ENCODE peak calls at places on chromosomes 7 and 10, in five cellular contexts. C is foreskin fibroblast, V is HCT116, T is cardiac muscle cell, P is hepatocyte. Q is an unnamed sample.

GRCh38 chr10:49397036-49397999 is 1.4 kb upstream of the DRGX start:
- DNase-seq in V (no peak), C (no peak), P (no peak), T (no peak), Q (no peak)

GRCh38 chr10:124998624-124999291 is 56.8 kb downstream of the ZRANB1 start:
- DNase-seq in T (no peak), V (no peak), P (no peak), C (no peak), Q (no peak)

GRCh38 chr7:98215561-98216495 is 4.6 kb downstream of the BHLHA15 start:
- DNase-seq in V (no peak), C (no peak), T (no peak), P (peak), Q (no peak)

GRCh38 chr7:19107392-19108147 is 9.9 kb downstream of the TWIST1 start:
- DNase-seq in T (peak), C (peak), P (peak), V (no peak), Q (no peak)

GRCh38 chr7:79664884-79665676 is 211.6 kb upstream of the MAGI2 start:
- DNase-seq in T (no peak), V (no peak), C (no peak), P (no peak), Q (no peak)

GRCh38 chr7:45599851-45600706 is 25.9 kb downstream of the ADCY1 start:
- DNase-seq in P (no peak), T (no peak), C (no peak), V (no peak), Q (no peak)

GRCh38 chr10:86785021-86785420 is 28.6 kb downstream of the BMPR1A start:
- DNase-seq in C (no peak), T (no peak), V (no peak), P (no peak), Q (no peak)

GRCh38 chr10:110211455-110211843 is 4.0 kb downstream of the MXI1 start:
- DNase-seq in V (no peak), T (no peak), P (no peak), C (no peak), Q (no peak)

GRCh38 chr10:44968101-44968886 is 8.7 kb downstream of the RASSF4 start:
- DNase-seq in C (no peak), P (no peak), V (no peak), T (peak), Q (no peak)

GRCh38 chr7:119664601-119665000 is 608.4 kb upstream of the KCND2 start:
- DNase-seq in V (no peak), C (peak), T (peak), P (no peak), Q (peak)

GRCh38 chr10:33793793-33794192 is 459.3 kb upstream of the NRP1 start:
- DNase-seq in V (no peak), P (no peak), T (no peak), C (no peak), Q (no peak)

GRCh38 chr7:114310344-114311118 is 104.1 kb upstream of the FOXP2 start:
- DNase-seq in V (no peak), T (no peak), P (no peak), C (no peak), Q (no peak)

GRCh38 chr10:60382946-60383681 is 6.6 kb downstream of the ANK3 start:
- DNase-seq in T (peak), C (no peak), V (no peak), P (no peak), Q (peak)

GRCh38 chr10:76736848-76737495 is 900.6 kb downstream of the KCNMA1 start:
- DNase-seq in T (no peak), P (no peak), C (no peak), V (no peak), Q (no peak)

GRCh38 chr10:33136271-33136670 is 178.2 kb upstream of the ITGB1 start:
- DNase-seq in T (peak), P (no peak), C (peak), V (no peak), Q (no peak)

GRCh38 chr7:79531116-79531515 is 77.6 kb upstream of the MAGI2 start:
- DNase-seq in T (no peak), P (no peak), V (no peak), C (no peak), Q (no peak)

GRCh38 chr7:63072806-63073205 is 925.8 kb upstream of the ZNF722 start:
- DNase-seq in V (no peak), T (no peak), C (no peak), P (no peak), Q (no peak)

GRCh38 chr7:117751775-117752174 is 121.5 kb downstream of the CTTNBP2 start:
- DNase-seq in P (no peak), C (no peak), V (no peak), T (no peak), Q (no peak)

GRCh38 chr10:127736222-127736914 is 617 bp upstream of the FOXI2 start:
- DNase-seq in V (no peak), T (no peak), P (no peak), C (no peak), Q (no peak)

GRCh38 chr7:3194501-3195141 is 106.4 kb upstream of the SDK1 start:
- DNase-seq in V (no peak), C (peak), P (peak), T (peak), Q (peak)

GRCh38 chr7:79964463-79964862 is 170.2 kb upstream of the GNAI1 start:
- DNase-seq in P (no peak), V (no peak), T (no peak), C (no peak), Q (no peak)

GRCh38 chr7:26792573-26792972 is 71.8 kb downstream of the SKAP2 start:
- DNase-seq in C (no peak), V (no peak), T (no peak), P (no peak), Q (no peak)

GRCh38 chr7:150388709-150389531 is 9.8 kb downstream of the ZNF775 start:
- DNase-seq in T (peak), C (peak), V (no peak), P (peak), Q (no peak)

GRCh38 chr7:74291535-74291934 is 2.3 kb downstream of the CLIP2 start:
- DNase-seq in C (no peak), V (no peak), T (no peak), P (no peak), Q (no peak)

GRCh38 chr7:74294191-74294998 is 5.2 kb downstream of the CLIP2 start:
- DNase-seq in C (peak), P (no peak), V (no peak), T (peak), Q (no peak)

GRCh38 chr7:74293577-74293908 is 4.3 kb downstream of the CLIP2 start:
- DNase-seq in P (no peak), T (no peak), V (no peak), C (no peak), Q (no peak)

GRCh38 chr7:74290999-74291441 is 1.8 kb downstream of the CLIP2 start:
- DNase-seq in T (no peak), V (no peak), P (no peak), C (no peak), Q (no peak)

DNA sequence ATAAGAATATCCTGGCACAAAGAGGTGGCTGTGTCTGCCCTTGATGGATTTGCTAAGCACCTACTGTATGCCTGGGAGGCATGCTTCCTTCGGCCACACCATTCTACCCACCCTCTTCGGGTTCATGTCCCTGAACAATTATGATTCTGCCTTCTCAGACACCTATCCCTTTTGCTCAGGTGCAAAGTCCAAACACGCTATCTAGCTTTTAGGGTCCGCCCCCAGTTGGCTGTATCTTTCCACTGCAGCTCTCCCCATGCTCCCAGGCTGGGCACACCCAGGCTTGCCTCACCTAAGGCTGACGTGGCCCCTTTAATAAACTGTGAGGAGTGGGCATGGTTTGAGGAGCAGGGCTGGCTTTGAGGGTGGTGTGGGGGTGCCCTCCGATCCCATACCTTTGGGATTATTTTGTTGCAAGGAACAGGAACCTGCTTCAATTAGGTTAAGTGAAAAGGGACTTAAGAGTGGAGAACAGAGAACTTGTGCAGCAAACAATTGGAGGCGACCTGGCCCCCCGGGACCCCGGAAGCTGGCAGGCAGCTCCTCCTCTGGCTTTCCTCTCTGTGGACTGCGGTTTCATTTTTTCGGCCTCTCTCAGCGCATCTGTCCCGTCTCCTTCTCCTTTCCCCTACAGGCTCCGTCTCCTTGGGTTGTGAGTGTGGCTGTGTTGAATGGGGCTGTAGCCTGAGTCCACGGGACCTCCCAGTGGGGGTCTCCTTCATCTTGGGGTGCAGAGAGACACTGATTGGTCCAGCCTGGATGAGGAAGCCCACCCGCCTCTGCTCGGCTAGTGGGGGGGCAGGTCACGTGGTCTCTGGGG is 3.8 kb downstream of the CLIP2 start:
- DNase-seq in T (no peak), P (peak), C (no peak), V (peak), Q (no peak)
- H3K4me3 ChIP-seq in T (no peak), P (no peak), C (no peak), V (peak), Q (no peak)

GRCh38 chr10:102870221-102870620 is 951 bp downstream of the AS3MT start:
- DNase-seq in P (no peak), V (no peak), T (no peak), C (no peak), Q (no peak)
- H3K4me3 ChIP-seq in P (peak), V (no peak), T (peak), C (peak), Q (peak)

GRCh38 chr7:140200102-140200989 is 23.6 kb upstream of the KDM7A start:
- DNase-seq in P (no peak), V (no peak), C (peak), T (peak), Q (no peak)
- H3K4me3 ChIP-seq in P (no peak), V (no peak), C (no peak), T (no peak), Q (no peak)

DNA sequence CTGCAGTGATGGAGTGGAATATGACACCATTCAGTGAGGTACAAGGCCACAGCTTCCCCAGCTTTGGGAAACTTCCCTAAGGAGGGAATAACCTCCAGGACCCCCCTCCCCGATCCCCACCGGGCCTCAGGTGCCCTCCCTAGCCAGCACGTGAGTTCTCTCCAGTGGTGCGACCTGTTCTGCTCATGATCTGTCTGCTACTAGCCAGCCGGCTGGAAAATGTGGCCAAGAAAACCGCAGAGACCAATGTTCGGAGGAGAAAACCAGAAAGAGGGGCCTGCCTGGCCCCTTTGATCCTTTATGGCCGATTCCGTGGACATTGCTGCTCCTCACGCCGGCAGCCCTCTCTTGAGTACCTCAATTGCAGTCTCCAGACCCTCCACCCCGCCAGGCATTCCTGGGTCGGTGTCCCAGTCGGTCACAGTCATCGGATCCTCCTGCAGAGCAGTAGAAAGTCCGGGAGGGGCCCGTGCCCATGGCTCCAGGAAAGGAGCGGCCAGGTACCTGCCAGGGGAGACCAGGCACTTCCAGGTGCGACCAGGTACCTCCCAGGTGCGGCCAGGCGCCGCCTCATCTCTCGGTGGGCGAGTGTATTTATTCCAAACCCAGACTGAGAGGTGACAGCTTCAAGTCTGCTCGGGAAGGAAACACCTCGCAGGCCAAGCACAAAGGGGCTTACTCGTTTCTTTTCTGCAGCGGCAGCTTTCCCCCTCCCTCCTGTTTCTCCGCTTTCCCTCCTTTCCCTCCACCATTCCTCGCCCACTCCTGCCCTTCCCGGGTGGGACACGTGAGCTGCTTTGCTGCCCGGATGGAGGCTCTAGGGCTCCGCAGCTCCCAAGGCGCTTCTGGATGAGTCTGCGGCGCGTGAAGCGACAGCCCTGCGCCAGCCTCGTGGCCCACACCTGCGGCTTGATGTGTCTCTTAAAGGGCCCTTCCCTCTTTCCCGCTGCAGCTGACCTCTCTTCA is 39.6 kb upstream of the AGK start:
- DNase-seq in C (no peak), P (peak), V (no peak), T (no peak), Q (no peak)
- H3K4me3 ChIP-seq in C (no peak), P (no peak), V (no peak), T (peak), Q (peak)

GRCh38 chr7:74094224-74095095 is 10.9 kb downstream of the LIMK1 start:
- DNase-seq in T (peak), C (peak), V (peak), P (peak), Q (peak)
- H3K4me3 ChIP-seq in T (peak), C (peak), V (peak), P (no peak), Q (peak)

GRCh38 chr10:4059471-4060138 is 274.6 kb upstream of the KLF6 start:
- DNase-seq in P (no peak), V (no peak), C (no peak), T (no peak), Q (no peak)
- H3K4me3 ChIP-seq in P (no peak), V (no peak), C (no peak), T (no peak), Q (no peak)

GRCh38 chr10:67803588-67804394 is 34.2 kb downstream of the DNAJC12 start:
- DNase-seq in T (no peak), C (no peak), P (no peak), V (no peak), Q (no peak)
- H3K4me3 ChIP-seq in T (no peak), C (no peak), P (no peak), V (no peak), Q (no peak)